ENCODE peak calls at places on chromosomes 13 and 19, in nine cellular contexts. L, V, U, W, E, Z, N, G and R are unnamed samples.

GRCh38 chr13:113357529-113357928 is 6.4 kb downstream of the GRTP1 start:
- DNase-seq in L (no peak), V (no peak), U (peak; percentile 88), W (no peak), E (peak; percentile 46), Z (no peak), N (no peak), G (no peak), R (no peak)

GRCh38 chr19:18379803-18380747 is 5.9 kb upstream of the GDF15 start:
- DNase-seq in L (no peak), V (no peak), U (peak; percentile 98), W (no peak), E (peak; percentile 94), Z (no peak), N (peak; percentile 84), G (peak; percentile 93), R (peak; percentile 57)

GRCh38 chr19:5985098-5985783 is 7.3 kb upstream of the RANBP3 start:
- DNase-seq in L (no peak), V (no peak), U (peak; percentile 67), W (no peak), E (peak; percentile 54), Z (no peak), N (peak; percentile 51), G (no peak), R (no peak)

GRCh38 chr19:8001995-8002849 is 3.2 kb downstream of the ELAVL1 start:
- DNase-seq in L (peak; percentile 90), V (peak; percentile 77), U (peak; percentile 91), W (peak; percentile 89), E (peak; percentile 97), Z (peak; percentile 82), N (peak; percentile 87), G (peak; percentile 55), R (peak; percentile 93)

GRCh38 chr13:110012102-110012739 is 225.8 kb upstream of the IRS2 start:
- DNase-seq in L (no peak), V (no peak), U (peak; percentile 91), W (no peak), E (peak; percentile 89), Z (no peak), N (peak; percentile 31), G (peak; percentile 60), R (no peak)

GRCh38 chr13:74758188-74758587 is 624.0 kb upstream of the KLF12 start:
- DNase-seq in L (peak; percentile 66), V (no peak), U (no peak), W (no peak), E (no peak), Z (no peak), N (no peak), G (no peak), R (peak; percentile 34)

GRCh38 chr19:35977446-35978222 is 17.4 kb upstream of the SDHAF1 start:
- DNase-seq in L (peak; percentile 79), V (peak; percentile 73), U (peak; percentile 6), W (peak; percentile 59), E (no peak), Z (no peak), N (no peak), G (peak; percentile 45), R (peak; percentile 95)

GRCh38 chr13:87138856-87139255 is 532.3 kb upstream of the SLITRK5 start:
- DNase-seq in L (no peak), V (no peak), U (no peak), W (no peak), E (no peak), Z (no peak), N (no peak), G (no peak), R (no peak)

GRCh38 chr19:16584825-16585801 is 12.9 kb upstream of the SLC35E1 start:
- DNase-seq in L (no peak), V (peak; percentile 41), U (peak; percentile 34), W (no peak), E (no peak), Z (peak; percentile 35), N (no peak), G (no peak), R (peak; percentile 22)

GRCh38 chr13:100560498-100561215 is 27.9 kb downstream of the GGACT start:
- DNase-seq in L (no peak), V (no peak), U (no peak), W (no peak), E (no peak), Z (no peak), N (no peak), G (no peak), R (no peak)

GRCh38 chr13:100561599-100562204 is 26.9 kb downstream of the GGACT start:
- DNase-seq in L (no peak), V (no peak), U (no peak), W (no peak), E (no peak), Z (no peak), N (no peak), G (no peak), R (no peak)

GRCh38 chr13:100564444-100565223 is 24.0 kb downstream of the GGACT start:
- DNase-seq in L (no peak), V (no peak), U (no peak), W (peak; percentile 61), E (no peak), Z (no peak), N (no peak), G (no peak), R (no peak)

GRCh38 chr13:100563779-100564178 is 24.8 kb downstream of the GGACT start:
- DNase-seq in L (no peak), V (no peak), U (no peak), W (no peak), E (no peak), Z (no peak), N (no peak), G (no peak), R (no peak)

DNA sequence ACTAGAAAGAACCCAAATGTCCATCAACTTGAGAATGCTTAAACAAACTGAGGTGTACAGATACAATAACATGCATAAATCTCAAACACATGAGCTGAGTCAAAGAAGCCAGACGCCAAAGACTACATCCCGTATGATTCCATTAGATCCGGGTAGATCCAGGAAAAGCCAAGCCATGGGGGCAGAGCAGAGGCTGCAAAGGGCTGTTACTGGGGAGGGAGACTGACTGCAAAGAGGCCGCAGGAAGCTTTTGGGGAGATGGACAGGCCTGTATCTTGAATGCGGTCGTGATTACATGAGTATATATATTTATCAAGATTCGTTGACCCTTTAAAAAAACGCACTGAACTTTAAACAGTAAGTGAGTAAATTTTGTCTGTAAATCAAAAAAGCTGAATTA is 28.7 kb downstream of the GGACT start:
- DNase-seq in L (no peak), V (no peak), U (no peak), W (no peak), E (no peak), Z (no peak), N (no peak), G (no peak), R (no peak)
- TF ChIP-seq EZH2phosphoT487 in L (no peak), V (no peak), U (no peak), W (no peak), E (no peak), Z (no peak), N (no peak), G (no peak), R (no peak)

GRCh38 chr13:75818181-75819110 is 182.3 kb downstream of the LMO7 start:
- DNase-seq in L (no peak), V (no peak), U (no peak), W (no peak), E (no peak), Z (no peak), N (no peak), G (no peak), R (no peak)
- TF ChIP-seq EZH2phosphoT487 in L (no peak), V (no peak), U (no peak), W (no peak), E (no peak), Z (no peak), N (no peak), G (no peak), R (no peak)

GRCh38 chr19:38869160-38869835 is 8.8 kb downstream of the RINL start:
- DNase-seq in L (no peak), V (peak; percentile 65), U (no peak), W (peak; percentile 47), E (no peak), Z (no peak), N (no peak), G (no peak), R (peak; percentile 70)

GRCh38 chr19:38870612-38871011 is 7.5 kb downstream of the RINL start:
- DNase-seq in L (no peak), V (no peak), U (no peak), W (no peak), E (no peak), Z (no peak), N (no peak), G (no peak), R (no peak)

GRCh38 chr19:38867176-38867780 is 10.8 kb downstream of the RINL start:
- DNase-seq in L (no peak), V (no peak), U (no peak), W (peak; percentile 38), E (no peak), Z (no peak), N (no peak), G (no peak), R (no peak)

GRCh38 chr19:38868551-38868950 is 9.5 kb downstream of the RINL start:
- DNase-seq in L (no peak), V (no peak), U (no peak), W (no peak), E (no peak), Z (no peak), N (no peak), G (no peak), R (no peak)

GRCh38 chr19:38869836-38870607 is 8.1 kb downstream of the RINL start:
- DNase-seq in L (peak; percentile 81), V (peak; percentile 96), U (peak; percentile 77), W (peak; percentile 91), E (no peak), Z (peak; percentile 52), N (peak; percentile 86), G (no peak), R (peak; percentile 81)
- TF ChIP-seq EZH2phosphoT487 in L (no peak), V (no peak), U (no peak), W (no peak), E (no peak), Z (no peak), N (no peak), G (no peak), R (no peak)

DNA sequence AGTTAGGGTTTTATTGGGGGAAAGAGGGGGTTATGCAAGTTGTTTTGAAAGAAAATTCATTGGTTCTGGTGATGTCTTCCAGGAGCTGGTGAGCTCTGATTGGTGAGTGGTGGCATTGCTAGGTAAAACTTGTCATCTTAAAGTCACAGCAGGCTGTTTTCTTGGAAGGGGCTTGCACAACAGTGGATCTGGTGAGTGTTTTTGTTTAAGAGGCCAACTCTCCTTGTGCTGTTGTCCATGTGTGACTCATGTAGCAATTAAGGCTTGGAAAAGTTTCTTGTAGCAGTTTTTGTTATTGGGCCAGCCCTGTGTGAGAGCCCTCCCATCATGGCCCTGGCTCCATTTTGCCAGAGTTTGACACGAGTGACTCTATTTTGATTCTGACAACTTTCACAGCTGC is 109.4 kb downstream of the RFC3 start:
- DNase-seq in L (no peak), V (no peak), U (peak; percentile 73), W (no peak), E (peak; percentile 33), Z (no peak), N (peak; percentile 11), G (no peak), R (no peak)
- TF ChIP-seq EZH2phosphoT487 in L (no peak), V (no peak), U (no peak), W (no peak), E (no peak), Z (no peak), N (no peak), G (no peak), R (no peak)

GRCh38 chr13:40974460-40975407 is 44.4 kb downstream of the ELF1 start:
- DNase-seq in L (peak; percentile 66), V (peak; percentile 78), U (peak; percentile 51), W (no peak), E (peak; percentile 37), Z (peak; percentile 43), N (peak; percentile 58), G (peak; percentile 23), R (peak; percentile 78)
- TF ChIP-seq EZH2phosphoT487 in L (no peak), V (no peak), U (no peak), W (no peak), E (no peak), Z (no peak), N (no peak), G (no peak), R (no peak)